ENCODE peak calls at places on chromosome 7, in four cellular contexts. K is H1, P is IMR-90, H is H9. Q is an unnamed sample.

GRCh38 chr7:23956769-23957556 is 246.9 kb downstream of the STK31 start:
- DNase-seq in H (no peak), K (no peak), P (peak; percentile 6), Q (peak; percentile 71)

GRCh38 chr7:154873722-154874121 is 129.2 kb downstream of the PAXIP1 start:
- DNase-seq in K (no peak), H (no peak), P (no peak), Q (no peak)

GRCh38 chr7:55254596-55255500 is 110.3 kb upstream of the LANCL2 start:
- DNase-seq in H (peak; percentile 84), P (peak; percentile 67), K (peak; percentile 98), Q (peak; percentile 74)

GRCh38 chr7:116998567-116998966 is 45.3 kb downstream of the ST7 start:
- DNase-seq in P (peak; percentile 29), H (no peak), K (no peak), Q (no peak)

GRCh38 chr7:7812112-7812511 is 93.7 kb upstream of the RPA3 start:
- DNase-seq in H (no peak), K (no peak), P (no peak), Q (no peak)

GRCh38 chr7:95871078-95871848 is 98.9 kb downstream of the DYNC1I1 start:
- DNase-seq in P (peak; percentile 45), H (peak; percentile 45), K (peak; percentile 52), Q (peak; percentile 73)

GRCh38 chr7:136055266-136055665 is 78.1 kb upstream of the MTPN start:
- DNase-seq in P (no peak), H (no peak), K (no peak), Q (no peak)

GRCh38 chr7:155462163-155462735 is 4.3 kb downstream of the EN2 start:
- DNase-seq in H (no peak), P (no peak), K (peak; percentile 49), Q (no peak)

GRCh38 chr7:36115448-36116321 is 37.4 kb upstream of the EEPD1 start:
- DNase-seq in K (no peak), P (peak; percentile 97), H (no peak), Q (no peak)

GRCh38 chr7:156173346-156173745 is 361.1 kb upstream of the SHH start:
- DNase-seq in H (no peak), K (no peak), P (no peak), Q (no peak)

GRCh38 chr7:90879924-90880323 is 283.8 kb downstream of the CDK14 start:
- DNase-seq in P (no peak), K (no peak), H (no peak), Q (peak; percentile 77)

GRCh38 chr7:74069790-74070618 is 13.6 kb upstream of the LIMK1 start:
- DNase-seq in P (no peak), K (no peak), H (no peak), Q (no peak)

GRCh38 chr7:132635127-132635526 is 58.9 kb upstream of the PLXNA4 start:
- DNase-seq in H (no peak), P (no peak), K (no peak), Q (no peak)

GRCh38 chr7:117741962-117742361 is 131.3 kb downstream of the CTTNBP2 start:
- DNase-seq in P (peak; percentile 80), K (no peak), H (no peak), Q (no peak)

GRCh38 chr7:16465469-16466086 is at the start of gene SOSTDC1:
- DNase-seq in H (no peak), P (no peak), K (no peak), Q (peak; percentile 37)

GRCh38 chr7:53350241-53350640 is 314.8 kb downstream of the POM121L12 start:
- DNase-seq in H (peak; percentile 79), P (no peak), K (peak; percentile 90), Q (peak; percentile 76)

GRCh38 chr7:30353532-30353931 is 69.1 kb downstream of the ZNRF2 start:
- DNase-seq in K (no peak), H (no peak), P (no peak), Q (no peak)

GRCh38 chr7:135247746-135248471 is 14.3 kb downstream of the STRA8 start:
- DNase-seq in K (peak; percentile 20), P (no peak), H (peak; percentile 17), Q (no peak)

GRCh38 chr7:112236597-112236996 is 30.1 kb downstream of the ZNF277 start:
- DNase-seq in P (no peak), K (no peak), H (no peak), Q (no peak)

GRCh38 chr7:94444808-94445207 is 50.1 kb downstream of the COL1A2 start:
- DNase-seq in H (no peak), K (no peak), P (no peak), Q (no peak)

GRCh38 chr7:93723424-93724124 is 149.1 kb upstream of the CALCR start:
- DNase-seq in P (no peak), K (no peak), H (peak; percentile 28), Q (peak; percentile 23)

GRCh38 chr7:133434246-133434865 is 181.5 kb downstream of the EXOC4 start:
- DNase-seq in P (peak; percentile 49), H (no peak), K (no peak), Q (peak; percentile 60)

GRCh38 chr7:36389371-36390198 is at the start of gene ANLN:
- DNase-seq in H (peak; percentile 94), P (peak; percentile 89), K (peak; percentile 91), Q (peak; percentile 97)

GRCh38 chr7:112481833-112482669 is 1.3 kb downstream of the LSMEM1 start:
- DNase-seq in P (peak; percentile 86), H (peak; percentile 47), K (no peak), Q (peak; percentile 94)

GRCh38 chr7:118305686-118306085 is 81.2 kb downstream of the ANKRD7 start:
- DNase-seq in P (no peak), H (no peak), K (no peak), Q (no peak)

GRCh38 chr7:55381696-55382095 is 16.6 kb downstream of the LANCL2 start:
- DNase-seq in H (no peak), K (no peak), P (no peak), Q (no peak)

GRCh38 chr7:105218215-105218614 is 170.5 kb downstream of the SRPK2 start:
- DNase-seq in H (no peak), P (peak; percentile 8), K (no peak), Q (peak; percentile 62)

GRCh38 chr7:94223375-94224084 is 171.2 kb upstream of the COL1A2 start:
- DNase-seq in P (peak; percentile 69), K (peak; percentile 61), H (peak; percentile 81), Q (peak; percentile 97)

GRCh38 chr7:26143298-26144044 is 8.5 kb upstream of the NFE2L3 start:
- DNase-seq in P (peak; percentile 42), H (no peak), K (no peak), Q (no peak)

GRCh38 chr7:98877692-98878364 is 504 bp upstream of the TRRAP start:
- DNase-seq in H (no peak), K (no peak), P (no peak), Q (peak; percentile 34)

GRCh38 chr7:48964074-48964473 is 39.7 kb downstream of the CDC14C start:
- DNase-seq in P (no peak), K (no peak), H (no peak), Q (no peak)

GRCh38 chr7:99938296-99938695 is 8.9 kb upstream of the GJC3 start:
- DNase-seq in H (no peak), P (no peak), K (no peak), Q (no peak)

GRCh38 chr7:104106106-104106505 is 101.7 kb downstream of the ORC5 start:
- DNase-seq in H (no peak), K (no peak), P (peak; percentile 50), Q (no peak)

GRCh38 chr7:101377189-101377736 is 14.6 kb downstream of the COL26A1 start:
- DNase-seq in K (no peak), H (no peak), P (no peak), Q (peak; percentile 71)

GRCh38 chr7:149664666-149665065 is 108.7 kb downstream of the ZNF467 start:
- DNase-seq in H (no peak), K (no peak), P (no peak), Q (no peak)

GRCh38 chr7:45435846-45436245 is 138.3 kb upstream of the ADCY1 start:
- DNase-seq in P (peak; percentile 47), H (no peak), K (no peak), Q (no peak)

GRCh38 chr7:159000070-159000469 is 143.7 kb downstream of the DYNC2I1 start:
- DNase-seq in K (no peak), P (no peak), H (no peak), Q (no peak)

GRCh38 chr7:101954494-101954893 is 137.1 kb downstream of the CUX1 start:
- DNase-seq in K (no peak), H (no peak), P (no peak), Q (no peak)

GRCh38 chr7:151429232-151429554 is 10.7 kb downstream of the CRYGN start:
- DNase-seq in P (no peak), K (no peak), H (no peak), Q (no peak)

DNA sequence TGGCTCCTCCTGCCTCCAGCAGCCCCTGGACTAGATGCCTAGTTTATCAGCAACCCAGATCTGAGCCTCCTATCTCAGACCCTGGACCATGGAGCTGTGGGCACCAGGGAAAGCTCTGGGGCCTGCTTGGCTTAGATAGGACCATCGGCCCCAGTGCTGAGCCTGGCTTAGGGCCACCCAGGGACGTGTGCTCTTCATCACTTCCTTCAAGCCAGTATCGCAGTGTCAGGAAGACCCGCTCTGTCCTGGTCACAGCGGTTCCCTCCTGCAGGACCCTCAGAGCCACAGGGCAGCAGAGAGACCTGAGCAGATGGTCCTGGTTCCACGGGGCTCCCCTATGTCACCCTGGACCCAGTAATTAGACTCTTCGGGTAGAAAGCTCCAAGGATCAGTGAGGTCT is 105.7 kb upstream of the FAM20C start:
- DNase-seq in H (no peak), K (no peak), P (no peak), Q (no peak)
- H2AK5ac ChIP-seq in H (no peak overlapping the region), K (no peak overlapping the region), P (peak overlapping the region; percentile 94), Q (peak overlapping the region; percentile 88)

DNA sequence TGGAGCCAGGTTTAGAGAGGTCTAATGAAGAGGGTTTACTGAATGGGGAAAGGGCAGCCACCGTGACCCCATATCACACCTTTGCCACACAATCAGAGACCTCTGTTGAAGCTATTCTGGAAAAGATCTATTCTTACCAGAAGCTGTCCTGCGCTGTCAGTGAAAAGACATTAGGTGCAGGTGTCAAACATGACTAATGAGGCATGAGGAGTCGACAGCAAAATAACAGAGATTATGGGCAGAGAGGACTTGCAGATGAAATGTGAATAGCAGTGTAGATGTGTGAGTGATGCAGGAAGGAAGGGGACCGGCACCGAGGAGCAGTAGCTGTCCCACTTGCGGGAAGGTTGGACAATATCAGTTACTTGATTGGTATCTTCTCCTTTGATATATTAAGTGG is 627.7 kb upstream of the GALNT17 start:
- DNase-seq in P (no peak), H (no peak), K (no peak), Q (no peak)
- H4K5ac ChIP-seq in P (no peak overlapping the region), H (no peak overlapping the region), K (no peak overlapping the region), Q (no peak overlapping the region)

GRCh38 chr7:756231-756927 is 29.3 kb upstream of the PRKAR1B start:
- DNase-seq in P (no peak), H (no peak), K (no peak), Q (no peak)
- H3K23ac ChIP-seq in P (no peak overlapping the region), H (no peak overlapping the region), K (no peak overlapping the region), Q (no peak overlapping the region)

DNA sequence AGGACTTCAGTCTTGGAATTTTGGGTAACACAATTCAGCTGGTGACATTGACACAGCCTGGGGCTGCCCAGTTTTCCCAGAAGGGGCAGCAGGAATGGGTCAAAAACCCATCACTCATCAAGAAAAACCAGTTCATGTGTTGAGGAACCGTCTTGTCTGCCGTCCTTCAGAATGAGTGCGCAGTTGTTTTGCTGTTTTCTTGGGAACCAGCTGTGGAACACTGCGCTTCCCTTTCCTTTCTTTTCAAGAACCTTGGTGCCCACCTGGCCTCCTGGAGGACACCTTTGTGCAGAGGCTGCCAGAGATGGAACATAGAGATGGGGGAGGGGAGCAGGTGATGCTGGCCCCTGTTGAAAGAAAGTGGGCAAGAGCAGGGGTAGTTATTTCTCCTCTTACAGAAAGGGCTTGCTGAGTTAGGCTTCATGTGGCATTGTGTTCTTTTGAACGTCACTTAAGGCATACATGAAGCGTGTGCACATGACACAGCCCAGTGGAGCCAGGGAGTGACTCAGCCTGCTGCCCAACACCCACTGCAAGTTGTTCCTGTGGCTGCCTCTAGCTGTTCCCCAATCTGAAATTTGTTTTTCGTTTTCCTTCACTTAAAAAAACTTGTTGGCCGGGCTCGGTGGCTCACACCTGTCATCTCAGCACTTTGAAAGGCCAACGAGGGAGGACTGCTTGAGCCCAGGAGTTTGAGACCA is 87.4 kb upstream of the TNS3 start:
- DNase-seq in H (no peak), P (peak; percentile 96), K (no peak), Q (peak; percentile 40)
- H2AK5ac ChIP-seq in H (no peak overlapping the region), P (peak overlapping the region; percentile 78), K (no peak overlapping the region), Q (no peak overlapping the region)

Q was measured in mesendoderm.